ENCODE peak calls at places on chromosomes 12 and 14, in eight cellular contexts. H is activated T-cell treated with anti-CD3 and anti-CD28 coated beads for 1 hour; R is heart right ventricle; Z is stimulated activated CD8-positive, alpha-beta memory T cell treated with anti-CD3 and anti-CD28 coated beads, Interleukin-15, amount 100 ng/mL, for 48 hours; S is AG08395; N is CD4-positive, CD25-positive, alpha-beta regulatory T cell; O is NCI-H345; U is C1 segment of cervical spinal cord. X is an unnamed sample.

GRCh38 chr12:93325855-93326254 is 51.9 kb upstream of the NUDT4 start:
- DNase-seq in H (no peak), R (no peak), Z (no peak), S (peak; percentile 29), N (no peak), O (no peak), U (no peak), X (no peak)

GRCh38 chr12:27554421-27555186 is 30.6 kb downstream of the PPFIBP1 start:
- DNase-seq in H (no peak), R (peak; percentile 73), Z (no peak), S (peak; percentile 69), N (no peak), O (no peak), U (peak; percentile 77), X (no peak)

GRCh38 chr14:22221508-22221907 is 367.5 kb downstream of the DAD1 start:
- DNase-seq in H (no peak), R (no peak), Z (no peak), S (no peak), N (peak; percentile 49), O (no peak), U (no peak), X (no peak)

GRCh38 chr14:55026441-55026792 is 482 bp downstream of the WDHD1 start:
- DNase-seq in H (no peak), R (no peak), Z (no peak), S (peak; percentile 3), N (no peak), O (no peak), U (no peak), X (no peak)

GRCh38 chr14:103847954-103848719 is 762 bp upstream of the PPP1R13B start:
- DNase-seq in H (no peak), R (peak; percentile 24), Z (no peak), S (no peak), N (no peak), O (peak; percentile 51), U (peak; percentile 36), X (no peak)

GRCh38 chr12:47017041-47017713 is 62.2 kb upstream of the PCED1B start:
- DNase-seq in H (no peak), R (no peak), Z (no peak), S (no peak), N (no peak), O (no peak), U (no peak), X (no peak)

GRCh38 chr12:132489078-132489601 is 811 bp upstream of the FBRSL1 start:
- DNase-seq in H (peak; percentile 43), R (no peak), Z (peak; percentile 57), S (no peak), N (peak; percentile 81), O (no peak), U (no peak), X (no peak)

GRCh38 chr12:1776139-1776975 is 44.0 kb upstream of the LRTM2 start:
- DNase-seq in H (no peak), R (no peak), Z (no peak), S (peak; percentile 80), N (no peak), O (no peak), U (no peak), X (no peak)

GRCh38 chr12:96170762-96171161 is 23.4 kb upstream of the ELK3 start:
- DNase-seq in H (no peak), R (no peak), Z (no peak), S (no peak), N (no peak), O (no peak), U (no peak), X (no peak)

GRCh38 chr14:85534435-85534834 is 4.5 kb downstream of the FLRT2 start:
- DNase-seq in H (no peak), R (no peak), Z (no peak), S (no peak), N (no peak), O (peak; percentile 47), U (no peak), X (no peak)

GRCh38 chr12:107344035-107344808 is 250.9 kb upstream of the CRY1 start:
- DNase-seq in H (no peak), R (no peak), Z (no peak), S (peak; percentile 38), N (no peak), O (no peak), U (no peak), X (no peak)

GRCh38 chr14:80095623-80096022 is 115.7 kb downstream of the DIO2 start:
- DNase-seq in H (no peak), R (no peak), Z (no peak), S (peak; percentile 6), N (no peak), O (no peak), U (no peak), X (no peak)

GRCh38 chr12:47758834-47759690 is at the start of gene RAPGEF3:
- DNase-seq in H (peak; percentile 54), R (peak; percentile 89), Z (peak; percentile 63), S (peak; percentile 93), N (peak; percentile 62), O (no peak), U (peak; percentile 99), X (peak; percentile 24)

GRCh38 chr14:54708982-54709381 is 142.1 kb downstream of the SAMD4A start:
- DNase-seq in H (no peak), R (no peak), Z (no peak), S (no peak), N (no peak), O (no peak), U (no peak), X (no peak)

GRCh38 chr12:15728118-15728598 is 61.0 kb downstream of the EPS8 start:
- DNase-seq in H (no peak), R (no peak), Z (no peak), S (peak; percentile 77), N (no peak), O (no peak), U (no peak), X (no peak)

GRCh38 chr14:105414456-105415371 is 4.9 kb upstream of the MTA1 start:
- DNase-seq in H (peak; percentile 41), R (peak; percentile 78), Z (peak; percentile 64), S (peak; percentile 78), N (peak; percentile 70), O (peak; percentile 68), U (peak; percentile 48), X (peak; percentile 58)

GRCh38 chr12:80190001-80190400 is 90.7 kb downstream of the OTOGL start:
- DNase-seq in H (no peak), R (no peak), Z (no peak), S (no peak), N (no peak), O (no peak), U (no peak), X (no peak)

GRCh38 chr12:131091413-131091975 is 137.8 kb downstream of the ADGRD1 start:
- DNase-seq in H (no peak), R (no peak), Z (peak; percentile 33), S (no peak), N (no peak), O (no peak), U (no peak), X (no peak)

GRCh38 chr12:109458086-109458485 is 19.0 kb downstream of the KCTD10 start:
- DNase-seq in H (no peak), R (no peak), Z (no peak), S (peak; percentile 68), N (no peak), O (no peak), U (no peak), X (no peak)

GRCh38 chr12:2244013-2244861 is 191.4 kb downstream of the CACNA1C start:
- DNase-seq in H (no peak), R (no peak), Z (no peak), S (peak; percentile 91), N (no peak), O (peak; percentile 74), U (no peak), X (no peak)

GRCh38 chr14:101876539-101876938 is 87.8 kb upstream of the DYNC1H1 start:
- DNase-seq in H (peak; percentile 39), R (peak; percentile 87), Z (peak; percentile 47), S (peak; percentile 59), N (peak; percentile 92), O (no peak), U (no peak), X (no peak)

GRCh38 chr14:74875941-74876913 is at the start of gene PROX2:
- DNase-seq in H (peak; percentile 10), R (no peak), Z (no peak), S (no peak), N (peak; percentile 16), O (no peak), U (no peak), X (no peak)

X was measured in NCI-H748 treated with DMSO at 0.1 percent for 48 hours.